ENCODE peak calls at places on chromosome 13, in five cellular contexts. O is NCI-H1048; I is B cell; R is stimulated activated CD4-positive, alpha-beta T cell treated with anti-CD3 and anti-CD28 coated beads, Interleukin-1b, Interleukin-23, amount 100 ng/mL, for 1 hour; A is stimulated activated naive CD8-positive, alpha-beta T cell treated with anti-CD3 and anti-CD28 coated beads, Interleukin-15, Interleukin-2, amounts not matched to agents 100 U/mL and 50 U/mL, for 24 hours. E is an unnamed sample.

GRCh38 chr13:113122571-113123225 is at the start of gene F10:
- DNase-seq in O (no peak), I (no peak), R (no peak), A (no peak), E (no peak)

GRCh38 chr13:44259045-44260042 is 114.3 kb upstream of the SERP2 start:
- DNase-seq in O (no peak), I (peak), R (peak), A (peak), E (peak)

GRCh38 chr13:48132961-48133360 is 38.1 kb upstream of the MED4 start:
- DNase-seq in O (no peak), I (no peak), R (no peak), A (no peak), E (no peak)

GRCh38 chr13:51645154-51645650 is 60.9 kb downstream of the WDFY2 start:
- DNase-seq in O (no peak), I (peak), R (no peak), A (no peak), E (peak)

GRCh38 chr13:103140001-103140671 is 73.9 kb upstream of the SLC10A2 start:
- DNase-seq in O (no peak), I (no peak), R (no peak), A (no peak), E (peak)

GRCh38 chr13:111906816-111907215 is 160.1 kb upstream of the SOX1 start:
- DNase-seq in O (no peak), I (no peak), R (no peak), A (no peak), E (no peak)

GRCh38 chr13:22154041-22154440 is 483.2 kb downstream of the FGF9 start:
- DNase-seq in O (no peak), I (no peak), R (no peak), A (no peak), E (no peak)

GRCh38 chr13:113904411-113904810 is 40.5 kb upstream of the GAS6 start:
- DNase-seq in O (no peak), I (no peak), R (no peak), A (peak), E (no peak)

GRCh38 chr13:106597190-106597589 is 29.3 kb upstream of the ARGLU1 start:
- DNase-seq in O (no peak), I (no peak), R (no peak), A (no peak), E (no peak)

GRCh38 chr13:43908156-43909126 is 28.7 kb downstream of the LACC1 start:
- DNase-seq in O (no peak), I (no peak), R (no peak), A (no peak), E (peak)

GRCh38 chr13:45564108-45564507 is 51.4 kb downstream of the ERICH6B start:
- DNase-seq in O (no peak), I (no peak), R (no peak), A (no peak), E (no peak)

GRCh38 chr13:25214371-25215252 is 42.5 kb upstream of the AMER2 start:
- DNase-seq in O (no peak), I (no peak), R (no peak), A (no peak), E (no peak)

GRCh38 chr13:106373989-106374572 is 161.4 kb downstream of the EFNB2 start:
- DNase-seq in O (no peak), I (no peak), R (no peak), A (peak), E (peak)

GRCh38 chr13:40060318-40061007 is 405.0 kb downstream of the COG6 start:
- DNase-seq in O (no peak), I (no peak), R (no peak), A (peak), E (peak)

GRCh38 chr13:49357694-49358093 is 86.2 kb downstream of the CAB39L start:
- DNase-seq in O (no peak), I (no peak), R (no peak), A (no peak), E (no peak)

GRCh38 chr13:51249767-51250741 is 27.9 kb downstream of the FAM124A start:
- DNase-seq in O (no peak), I (no peak), R (no peak), A (no peak), E (peak)

GRCh38 chr13:32246468-32246867 is 68.7 kb downstream of the ZAR1L start:
- DNase-seq in O (peak), I (no peak), R (no peak), A (peak), E (peak)

GRCh38 chr13:36130542-36131214 is 504 bp downstream of the DCLK1 start:
- DNase-seq in O (no peak), I (no peak), R (no peak), A (no peak), E (no peak)

GRCh38 chr13:64993514-64994164 is 2236.5 kb downstream of the PCDH9 start:
- DNase-seq in O (no peak), I (no peak), R (no peak), A (no peak), E (no peak)

GRCh38 chr13:36758345-36758744 is 60.7 kb upstream of the RFXAP start:
- DNase-seq in O (peak), I (no peak), R (no peak), A (no peak), E (no peak)

GRCh38 chr13:22828081-22828480 is 352.7 kb upstream of the SGCG start:
- DNase-seq in O (no peak), I (no peak), R (no peak), A (no peak), E (no peak)